ENCODE peak calls at places on chromosome 3, in seven cellular contexts. T is AG04450, F is RWPE1, Z is fibroblast of pulmonary artery, R is GM20000, D is GM13976, U is B cell. A is an unnamed sample.
A peak's percentile ranks its signal among the peaks of the same experiment; 100 is the strongest.

GRCh38 chr3:72567976-72568560 is 280.2 kb downstream of the SHQ1 start:
- DNase-seq in F (no peak), Z (no peak), D (no peak), T (no peak), R (no peak), U (no peak), A (no peak)

GRCh38 chr3:170426240-170426797 is 7.7 kb downstream of the CLDN11 start:
- DNase-seq in D (no peak), F (no peak), Z (no peak), T (no peak), R (no peak), U (no peak), A (no peak)

GRCh38 chr3:159237221-159237620 is 435.4 kb downstream of the MFSD1 start:
- DNase-seq in F (no peak), D (no peak), R (no peak), Z (no peak), U (no peak), T (no peak), A (no peak)

GRCh38 chr3:102544741-102545140 is 109.9 kb downstream of the ZPLD1 start:
- DNase-seq in Z (no peak), D (no peak), R (no peak), F (no peak), T (no peak), U (no peak), A (no peak)

GRCh38 chr3:38163117-38163870 is 2.0 kb upstream of the OXSR1 start:
- DNase-seq in F (no peak), T (no peak), R (no peak), Z (no peak), U (no peak), D (no peak), A (no peak)

GRCh38 chr3:51386159-51386851 is 1.2 kb downstream of the MANF start:
- DNase-seq in D (no peak), T (no peak), F (no peak), U (no peak), R (no peak), Z (no peak), A (no peak)

GRCh38 chr3:13425692-13426091 is 5.6 kb upstream of the NUP210 start:
- DNase-seq in D (no peak), F (no peak), U (no peak), Z (no peak), T (no peak), R (no peak), A (no peak)

GRCh38 chr3:23202203-23202920 is 765 bp upstream of the UBE2E2 start:
- DNase-seq in R (no peak), T (no peak), F (no peak), D (no peak), U (peak; percentile 52), Z (peak; percentile 25), A (no peak)

GRCh38 chr3:90005448-90005847 is 898.0 kb downstream of the EPHA3 start:
- DNase-seq in U (no peak), F (no peak), T (no peak), R (no peak), D (no peak), Z (no peak), A (no peak)

GRCh38 chr3:65436580-65436979 is 602.1 kb downstream of the MAGI1 start:
- DNase-seq in U (no peak), F (no peak), T (no peak), R (no peak), Z (peak; percentile 20), D (no peak), A (no peak)

GRCh38 chr3:38283810-38284775 is 2.0 kb downstream of the SLC22A14 start:
- DNase-seq in Z (peak; percentile 49), F (no peak), R (no peak), T (no peak), U (no peak), D (no peak), A (no peak)

GRCh38 chr3:189237516-189237915 is 65.7 kb downstream of the TPRG1 start:
- DNase-seq in F (no peak), R (no peak), Z (no peak), U (no peak), D (no peak), T (no peak), A (no peak)

GRCh38 chr3:98990657-98991056 is 89.2 kb upstream of the DCBLD2 start:
- DNase-seq in R (no peak), F (no peak), U (no peak), D (no peak), Z (no peak), T (no peak), A (no peak)

GRCh38 chr3:125289429-125289828 is 76.9 kb upstream of the SLC12A8 start:
- DNase-seq in Z (peak; percentile 14), T (no peak), U (no peak), R (no peak), F (no peak), D (no peak), A (no peak)

GRCh38 chr3:189276481-189277190 is 104.9 kb downstream of the TPRG1 start:
- DNase-seq in Z (peak; percentile 81), T (peak; percentile 8), F (peak; percentile 73), R (no peak), U (no peak), D (no peak), A (no peak)

GRCh38 chr3:101816215-101817149 is 32.8 kb upstream of the NFKBIZ start:
- DNase-seq in D (no peak), U (no peak), F (peak; percentile 51), Z (peak; percentile 23), R (no peak), T (no peak), A (no peak)

GRCh38 chr3:32383136-32383711 is 8.4 kb upstream of the CMTM7 start:
- DNase-seq in D (no peak), Z (peak; percentile 86), T (no peak), U (no peak), F (no peak), R (no peak), A (no peak)

GRCh38 chr3:72231439-72232196 is 446.7 kb upstream of the PROK2 start:
- DNase-seq in U (no peak), D (no peak), Z (no peak), R (no peak), T (no peak), F (no peak), A (no peak)

GRCh38 chr3:189317911-189318310 is 146.1 kb downstream of the TPRG1 start:
- DNase-seq in F (no peak), R (no peak), U (no peak), D (no peak), Z (no peak), T (no peak), A (no peak)

GRCh38 chr3:144770813-144771400 is 799.3 kb downstream of the DIPK2A start:
- DNase-seq in T (peak; percentile 10), U (no peak), D (no peak), Z (peak; percentile 77), F (peak; percentile 1), R (no peak), A (no peak)

GRCh38 chr3:124413393-124413792 is 316.9 kb upstream of the UMPS start:
- DNase-seq in R (no peak), F (no peak), D (no peak), Z (no peak), U (no peak), T (no peak), A (no peak)

GRCh38 chr3:58231666-58232065 is 5.9 kb upstream of the ABHD6 start:
- DNase-seq in F (no peak), D (no peak), U (no peak), R (no peak), Z (no peak), T (no peak), A (no peak)

DNA sequence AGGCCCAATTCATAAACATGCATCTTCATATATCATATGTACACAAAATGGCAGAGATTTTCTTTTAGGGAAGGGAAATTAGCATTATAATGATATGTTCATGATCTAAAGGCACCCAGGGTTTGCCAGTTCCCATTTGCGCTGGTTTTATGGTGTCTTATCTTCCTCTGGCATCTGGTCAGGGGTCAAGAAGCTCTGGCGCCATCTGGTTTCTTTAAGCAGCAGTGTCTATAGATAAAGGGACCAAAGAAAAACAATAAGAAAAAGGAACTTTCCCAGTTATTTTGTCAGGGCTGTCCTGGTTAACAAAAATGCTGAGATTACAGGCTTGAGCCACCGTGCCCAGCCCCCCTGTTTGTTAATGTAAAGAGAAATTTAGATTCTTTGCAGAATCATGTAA is 3.3 kb upstream of the DCP1A start:
- DNase-seq in R (peak; percentile 25), F (no peak), Z (no peak), U (no peak), D (peak; percentile 26), T (no peak), A (no peak)
- TF ChIP-seq CTCF in R (no peak), F (peak; percentile 27), Z (peak; percentile 4), U (no peak), D (peak; percentile 47), T (no peak), A (peak; percentile 35)

DNA sequence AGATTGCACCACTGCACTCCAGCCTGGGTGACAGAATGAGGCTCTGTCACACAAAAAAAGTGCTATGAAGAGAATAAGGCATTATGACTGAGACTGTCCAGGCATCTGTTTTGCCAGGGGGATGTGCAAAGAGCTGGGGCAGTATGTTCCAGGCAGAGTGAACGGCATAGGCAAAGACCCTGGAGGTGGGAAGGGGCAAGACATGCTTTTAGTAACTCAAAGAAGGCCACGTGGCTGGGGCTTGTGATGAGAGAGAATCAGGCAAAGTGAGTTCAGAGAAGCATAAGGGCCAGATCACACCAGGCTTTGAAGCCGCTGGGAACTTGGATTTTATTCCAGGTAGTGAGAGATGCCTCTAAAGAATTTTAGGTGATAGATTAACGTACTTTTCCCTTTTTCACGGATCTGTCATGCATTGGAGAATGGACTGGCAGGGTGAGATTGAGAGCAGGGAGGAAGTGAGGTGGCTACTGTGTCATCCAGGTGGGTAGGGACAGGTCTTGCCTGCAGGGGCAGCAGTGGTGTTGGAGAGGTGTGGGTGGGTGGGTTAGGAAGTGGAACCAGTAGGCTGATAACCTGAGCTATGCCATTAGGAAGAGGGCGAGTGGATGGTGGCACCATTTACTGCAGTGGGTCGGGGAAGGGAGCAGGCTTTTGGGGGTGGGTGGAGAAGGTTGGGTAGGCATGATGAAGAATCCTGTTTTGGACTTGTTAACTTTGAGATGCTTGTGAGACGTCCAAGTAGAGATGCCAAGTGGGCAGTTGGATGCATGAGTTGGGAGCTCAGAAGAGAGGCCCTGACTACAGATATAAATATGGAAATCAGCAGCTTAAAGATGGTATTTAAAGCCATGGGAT is 31.6 kb downstream of the ATP2B2 start:
- DNase-seq in R (no peak), T (no peak), U (no peak), Z (no peak), D (no peak), F (no peak), A (no peak)
- TF ChIP-seq CTCF in R (no peak), T (no peak), U (no peak), Z (no peak), D (no peak), F (no peak), A (no peak)

DNA sequence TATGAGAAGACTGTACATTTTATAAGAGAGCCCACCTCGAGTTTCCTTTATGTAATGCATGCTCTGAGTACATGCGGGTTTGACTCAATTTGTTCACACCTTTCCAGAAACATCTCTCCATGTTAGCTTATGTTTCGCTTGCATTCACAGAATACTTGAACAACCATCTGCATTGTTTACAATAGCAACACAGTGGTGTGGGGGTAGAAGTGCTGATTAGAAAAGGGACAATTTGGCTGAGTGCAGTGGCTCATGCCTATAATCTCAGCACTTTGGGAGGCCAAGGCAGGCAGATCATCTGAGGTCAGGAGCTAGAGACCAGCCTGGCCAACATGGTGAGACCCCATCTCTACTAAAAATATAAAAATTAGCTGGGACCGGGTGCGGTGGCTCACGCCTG is 60.9 kb downstream of the NCEH1 start:
- DNase-seq in T (no peak), F (no peak), R (no peak), D (no peak), U (no peak), Z (no peak), A (no peak)
- TF ChIP-seq CTCF in T (no peak), F (no peak), R (no peak), D (no peak), U (no peak), Z (no peak), A (no peak)

GRCh38 chr3:75171632-75172230 is 492.4 kb upstream of the FRG2C start:
- DNase-seq in U (no peak), F (no peak), D (no peak), R (no peak), T (no peak), Z (peak; percentile 24), A (no peak)
- TF ChIP-seq CTCF in U (no peak), F (peak; percentile 45), D (peak; percentile 25), R (no peak), T (peak; percentile 51), Z (peak; percentile 37), A (peak; percentile 42)